ENCODE peak calls at places on chromosomes 5 and 9, in seven cellular contexts. V is aorta, K is esophagus squamous epithelium, T is IMR-90, H is uterus, M is ovary, A is A549. E is an unnamed sample.

GRCh38 chr5:103114440-103114839 is 5.5 kb downstream of the GIN1 start:
- DNase-seq in V (no peak), K (no peak), T (no peak), H (no peak), M (no peak), A (no peak), E (no peak)

GRCh38 chr5:77946381-77947050 is 170.4 kb upstream of the TBCA start:
- DNase-seq in V (no peak), K (no peak), T (no peak), H (no peak), M (no peak), A (no peak), E (no peak)

GRCh38 chr5:69364414-69364813 is 4.9 kb downstream of the AK6 start:
- DNase-seq in V (no peak), K (no peak), T (peak; percentile 7), H (no peak), M (no peak), A (peak; percentile 57), E (no peak)

GRCh38 chr5:42840279-42840678 is 28.6 kb upstream of the SELENOP start:
- DNase-seq in V (peak; percentile 83), K (no peak), T (peak; percentile 58), H (peak; percentile 76), M (peak; percentile 80), A (no peak), E (no peak)

GRCh38 chr9:126860757-126861466 is 473 bp downstream of the ZBTB34 start:
- DNase-seq in V (peak; percentile 68), K (no peak), T (no peak), H (no peak), M (no peak), A (no peak), E (no peak)

GRCh38 chr9:34585946-34586705 is 3.4 kb downstream of the CNTFR start:
- DNase-seq in V (peak; percentile 10), K (no peak), T (no peak), H (no peak), M (no peak), A (no peak), E (no peak)

GRCh38 chr5:56159521-56159947 is 73.6 kb downstream of the ANKRD55 start:
- DNase-seq in V (no peak), K (no peak), T (no peak), H (no peak), M (no peak), A (no peak), E (no peak)

GRCh38 chr5:19928556-19929421 is 59.2 kb downstream of the CDH18 start:
- DNase-seq in V (no peak), K (no peak), T (peak; percentile 92), H (no peak), M (no peak), A (peak; percentile 28), E (no peak)

GRCh38 chr5:74067748-74068541 is 441.9 kb downstream of the ARHGEF28 start:
- DNase-seq in V (no peak), K (no peak), T (no peak), H (no peak), M (no peak), A (peak; percentile 11), E (no peak)

GRCh38 chr9:28155067-28155466 is 581.8 kb upstream of the C9orf72 start:
- DNase-seq in V (no peak), K (no peak), T (no peak), H (no peak), M (no peak), A (no peak), E (no peak)

GRCh38 chr5:82821978-82822927 is 254.9 kb downstream of the TMEM167A start:
- DNase-seq in V (no peak), K (no peak), T (no peak), H (no peak), M (no peak), A (no peak), E (no peak)

GRCh38 chr5:148962200-148962550 is 100.7 kb downstream of the SH3TC2 start:
- DNase-seq in V (no peak), K (no peak), T (peak; percentile 23), H (no peak), M (no peak), A (no peak), E (no peak)

GRCh38 chr9:134800791-134801339 is 79.7 kb upstream of the FCN2 start:
- DNase-seq in V (no peak), K (no peak), T (no peak), H (peak; percentile 23), M (peak; percentile 57), A (no peak), E (no peak)

GRCh38 chr5:103582364-103582763 is 19.8 kb upstream of the NUDT12 start:
- DNase-seq in V (no peak), K (no peak), T (peak; percentile 50), H (no peak), M (no peak), A (peak; percentile 59), E (no peak)

GRCh38 chr5:137292461-137293025 is 206.6 kb downstream of the SPOCK1 start:
- DNase-seq in V (no peak), K (no peak), T (no peak), H (no peak), M (no peak), A (no peak), E (no peak)

GRCh38 chr9:137169764-137170460 is at the start of gene LRRC26:
- DNase-seq in V (no peak), K (no peak), T (no peak), H (no peak), M (no peak), A (no peak), E (no peak)
- H3K4me3 ChIP-seq in V (no peak within 1 kb of the TSS), K (peak within 1 kb of the TSS; percentile 26), T (peak within 1 kb of the TSS; percentile 7), H (no peak within 1 kb of the TSS), M (peak within 1 kb of the TSS; percentile 18), A (peak within 1 kb of the TSS; percentile 47), E (peak within 1 kb of the TSS; percentile 67)

GRCh38 chr5:163478982-163479271 is 18.5 kb downstream of the HMMR start:
- DNase-seq in V (no peak), K (no peak), T (no peak), H (no peak), M (no peak), A (no peak), E (no peak)
- H3K27ac ChIP-seq in V (no peak overlapping the region), K (no peak overlapping the region), T (no peak overlapping the region), H (no peak overlapping the region), M (no peak overlapping the region), A (no peak overlapping the region), E (no peak overlapping the region)

GRCh38 chr9:123358181-123358894 is 2.3 kb downstream of the CRB2 start:
- DNase-seq in V (no peak), K (no peak), T (no peak), H (no peak), M (no peak), A (no peak), E (no peak)

GRCh38 chr9:123357748-123358059 is 1.7 kb downstream of the CRB2 start:
- DNase-seq in V (no peak), K (no peak), T (no peak), H (no peak), M (no peak), A (no peak), E (no peak)

GRCh38 chr9:123355761-123356520 is at the start of gene CRB2:
- DNase-seq in V (no peak), K (no peak), T (no peak), H (peak; percentile 66), M (no peak), A (peak; percentile 33), E (no peak)

GRCh38 chr9:123359106-123359505 is 3.1 kb downstream of the CRB2 start:
- DNase-seq in V (no peak), K (no peak), T (no peak), H (no peak), M (no peak), A (no peak), E (no peak)

GRCh38 chr9:123356851-123357747 is 1.1 kb downstream of the CRB2 start:
- DNase-seq in V (no peak), K (no peak), T (no peak), H (no peak), M (no peak), A (no peak), E (no peak)
- H3K4me3 ChIP-seq in V (no peak overlapping the region), K (no peak overlapping the region), T (no peak overlapping the region), H (no peak overlapping the region), M (peak overlapping the region; percentile 29), A (no peak overlapping the region), E (no peak overlapping the region)

DNA sequence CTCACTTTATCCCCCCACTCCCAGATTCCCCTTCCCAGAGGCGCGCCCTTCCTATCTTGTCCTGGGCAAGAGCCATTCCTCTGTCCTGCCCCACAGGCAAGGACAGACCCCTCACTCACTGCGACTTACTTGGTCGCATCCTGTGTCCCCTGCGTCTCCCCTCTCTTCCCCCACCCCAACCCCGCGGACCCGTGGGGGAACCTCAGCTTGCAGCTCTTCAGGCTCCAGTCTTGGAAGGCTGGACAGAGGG is 542 bp downstream of the GGTA1 start:
- DNase-seq in V (no peak), K (no peak), T (no peak), H (no peak), M (no peak), A (no peak), E (no peak)
- H3K27ac ChIP-seq in V (peak overlapping the region; percentile 84), K (peak overlapping the region; percentile 96), T (no peak overlapping the region), H (peak overlapping the region; percentile 74), M (no peak overlapping the region), A (peak overlapping the region; percentile 70), E (peak overlapping the region; percentile 91)

GRCh38 chr5:95809414-95809960 is 13.0 kb downstream of the GLRX start:
- DNase-seq in V (no peak), K (no peak), T (peak; percentile 52), H (no peak), M (no peak), A (no peak), E (no peak)

GRCh38 chr5:95810305-95811125 is 12.0 kb downstream of the GLRX start:
- DNase-seq in V (no peak), K (no peak), T (peak; percentile 37), H (no peak), M (no peak), A (no peak), E (no peak)

GRCh38 chr5:95808686-95809413 is 13.7 kb downstream of the GLRX start:
- DNase-seq in V (peak; percentile 89), K (peak; percentile 19), T (peak; percentile 52), H (peak; percentile 80), M (peak; percentile 84), A (no peak), E (peak; percentile 92)

GRCh38 chr5:95806687-95807086 is 15.8 kb downstream of the GLRX start:
- DNase-seq in V (no peak), K (no peak), T (no peak), H (no peak), M (no peak), A (no peak), E (no peak)

DNA sequence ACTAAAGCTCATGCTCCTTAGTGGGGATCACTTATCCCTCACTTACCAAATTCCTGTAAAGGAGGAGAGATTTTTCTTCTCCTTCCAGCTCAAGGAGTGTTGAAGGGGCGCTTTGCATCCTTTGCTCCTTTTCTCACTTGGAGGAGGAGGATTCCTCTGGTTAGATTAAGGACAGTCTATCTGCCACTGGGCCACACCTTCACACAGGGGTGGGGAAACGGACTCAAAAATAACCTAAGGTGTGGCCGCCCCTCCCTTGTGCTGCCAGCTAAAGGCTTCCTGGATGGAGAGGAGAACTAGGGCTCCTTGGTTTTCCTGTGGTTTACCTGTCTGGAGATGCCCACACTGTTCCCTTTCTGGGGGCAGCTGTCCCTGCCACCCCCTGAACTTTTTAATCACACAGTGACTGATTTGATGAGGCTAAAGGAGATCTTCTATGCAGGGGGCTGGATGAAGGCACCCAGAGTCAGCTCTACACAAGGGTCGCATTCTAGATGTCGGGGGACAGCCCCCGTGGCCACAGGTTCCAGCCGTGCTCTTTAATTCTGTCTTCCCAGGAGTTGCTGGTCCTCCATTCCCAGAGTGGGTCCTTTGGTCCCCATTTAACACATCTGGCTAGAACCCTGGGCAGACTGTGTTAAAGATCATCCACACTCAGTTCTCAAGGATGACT is 14.4 kb downstream of the GLRX start:
- DNase-seq in V (no peak), K (no peak), T (no peak), H (no peak), M (no peak), A (no peak), E (no peak)
- H3K4me3 ChIP-seq in V (no peak overlapping the region), K (no peak overlapping the region), T (no peak overlapping the region), H (no peak overlapping the region), M (no peak overlapping the region), A (no peak overlapping the region), E (peak overlapping the region; percentile 10)

E was measured in coronary artery.